ENCODE peak calls at places on chromosomes 7 and 10, in nine cellular contexts. W is left ventricle myocardium inferior; C is hypothalamus; K is astrocyte of the cerebellum; P is activated CD8-positive, alpha-beta memory T cell treated with anti-CD3 and anti-CD28 coated beads, Interleukin-2, amount 50 U/mL, for 48 hours; A is T-helper 2 cell; G is NCI-H1092; T is AML-193; Q is caudate nucleus. U is an unnamed sample.

GRCh38 chr10:125192620-125193019 is 32.3 kb upstream of the CTBP2 start:
- DNase-seq in P (no peak), A (no peak), W (no peak), C (no peak), G (no peak), K (no peak), Q (no peak), T (no peak), U (no peak)

GRCh38 chr7:52504546-52504945 is 530.9 kb upstream of the POM121L12 start:
- DNase-seq in Q (no peak), W (no peak), P (no peak), G (no peak), T (no peak), C (no peak), K (no peak), A (no peak), U (no peak)

GRCh38 chr7:68269410-68269809 is 1272.8 kb downstream of the TYW1 start:
- DNase-seq in C (no peak), W (no peak), A (no peak), G (no peak), K (peak), T (no peak), Q (no peak), P (no peak), U (peak)

GRCh38 chr7:149624006-149624405 is 126.4 kb upstream of the ZNF746 start:
- DNase-seq in G (peak), Q (no peak), P (peak), W (no peak), K (no peak), A (peak), T (no peak), C (no peak), U (no peak)

GRCh38 chr7:131011437-131011752 is 277.4 kb upstream of the KLF14 start:
- DNase-seq in G (no peak), P (peak), W (no peak), Q (peak), A (no peak), C (peak), T (peak), K (no peak), U (no peak)

GRCh38 chr7:150784120-150784736 is 15.9 kb downstream of the TMEM176B start:
- DNase-seq in W (no peak), P (no peak), T (no peak), A (no peak), K (no peak), Q (no peak), G (no peak), C (no peak), U (no peak)

GRCh38 chr10:123868058-123868995 is 23.3 kb downstream of the CPXM2 start:
- DNase-seq in Q (no peak), G (peak), P (no peak), K (no peak), C (no peak), A (no peak), T (no peak), W (no peak), U (no peak)

GRCh38 chr10:98848361-98848760 is 387.3 kb downstream of the HPSE2 start:
- DNase-seq in C (no peak), G (no peak), K (no peak), Q (no peak), T (no peak), P (no peak), A (no peak), W (no peak), U (no peak)

GRCh38 chr7:2019693-2020511 is 212.8 kb downstream of the MAD1L1 start:
- DNase-seq in P (peak), T (peak), Q (no peak), W (peak), G (no peak), A (no peak), K (peak), C (no peak), U (no peak)

GRCh38 chr7:47290466-47290865 is 291.4 kb downstream of the TNS3 start:
- DNase-seq in Q (no peak), P (no peak), T (no peak), K (no peak), W (no peak), G (no peak), A (no peak), C (no peak), U (no peak)

GRCh38 chr10:28686835-28687682 is 9.7 kb downstream of the BAMBI start:
- DNase-seq in G (no peak), W (no peak), C (no peak), A (no peak), P (no peak), K (no peak), T (no peak), Q (no peak), U (no peak)

GRCh38 chr10:132511092-132511491 is 26.5 kb upstream of the INPP5A start:
- DNase-seq in Q (no peak), G (no peak), C (no peak), T (no peak), P (no peak), K (no peak), A (no peak), W (peak), U (no peak)

GRCh38 chr7:79458796-79459195 is 5.3 kb upstream of the MAGI2 start:
- DNase-seq in G (no peak), C (no peak), Q (no peak), W (no peak), T (no peak), P (no peak), K (no peak), A (no peak), U (no peak)

GRCh38 chr7:29299986-29300609 is 105.5 kb downstream of the CHN2 start:
- DNase-seq in C (no peak), T (no peak), P (no peak), Q (no peak), A (no peak), W (no peak), K (no peak), G (no peak), U (no peak)

GRCh38 chr10:125125951-125126735 is 34.2 kb downstream of the CTBP2 start:
- DNase-seq in P (no peak), Q (no peak), T (no peak), C (no peak), A (no peak), W (no peak), K (no peak), G (no peak), U (no peak)

GRCh38 chr7:115910541-115911164 is 119.9 kb downstream of the TFEC start:
- DNase-seq in G (peak), T (peak), A (no peak), Q (no peak), W (no peak), P (no peak), K (peak), C (no peak), U (no peak)

GRCh38 chr7:69962077-69962855 is 364.0 kb downstream of the AUTS2 start:
- DNase-seq in G (peak), P (no peak), Q (peak), A (no peak), W (peak), C (no peak), K (peak), T (no peak), U (no peak)

GRCh38 chr7:107133396-107133795 is 35.4 kb upstream of the HBP1 start:
- DNase-seq in K (no peak), P (no peak), G (no peak), Q (no peak), C (no peak), T (no peak), A (no peak), W (no peak), U (no peak)

GRCh38 chr7:81420526-81420925 is 349.3 kb downstream of the HGF start:
- DNase-seq in T (no peak), P (no peak), A (no peak), C (no peak), G (no peak), Q (no peak), W (no peak), K (no peak), U (no peak)

GRCh38 chr7:51182767-51183166 is 133.8 kb downstream of the COBL start:
- DNase-seq in A (no peak), C (no peak), W (no peak), G (no peak), Q (no peak), T (no peak), K (no peak), P (no peak), U (no peak)

GRCh38 chr7:130108809-130109208 is 38.5 kb downstream of the KLHDC10 start:
- DNase-seq in C (no peak), G (no peak), P (no peak), K (no peak), W (no peak), T (no peak), Q (no peak), A (no peak), U (no peak)

GRCh38 chr10:15254808-15255655 is 86.5 kb upstream of the NMT2 start:
- DNase-seq in P (peak), G (no peak), A (no peak), Q (peak), W (no peak), T (no peak), K (no peak), C (no peak), U (no peak)

GRCh38 chr7:38318803-38319416 is 45.5 kb upstream of the TARP start:
- DNase-seq in W (no peak), K (peak), A (no peak), C (no peak), P (no peak), G (peak), T (peak), Q (peak), U (no peak)

GRCh38 chr7:137546009-137546408 is 202.5 kb upstream of the PTN start:
- DNase-seq in P (no peak), T (no peak), Q (no peak), K (no peak), W (no peak), A (no peak), G (no peak), C (no peak), U (no peak)

GRCh38 chr7:74604326-74605020 is 53.0 kb upstream of the GTF2I start:
- DNase-seq in T (no peak), A (no peak), P (no peak), W (peak), C (no peak), G (no peak), Q (no peak), K (no peak), U (no peak)

GRCh38 chr7:83439021-83439420 is 209.9 kb downstream of the SEMA3E start:
- DNase-seq in K (no peak), W (no peak), T (no peak), P (no peak), G (no peak), C (no peak), A (no peak), Q (no peak), U (no peak)

GRCh38 chr10:31947144-31947926 is 18.7 kb upstream of the ARHGAP12 start:
- DNase-seq in K (peak), P (no peak), A (no peak), C (no peak), G (no peak), Q (no peak), W (no peak), T (no peak), U (no peak)

GRCh38 chr7:3157541-3158287 is 114.0 kb upstream of the CARD11 start:
- DNase-seq in Q (peak), A (no peak), C (no peak), G (no peak), P (no peak), T (no peak), K (peak), W (no peak), U (no peak)